ENCODE peak calls at places on chromosomes 12 and 14, in four cellular contexts. G is PC-3, V is SK-N-MC, N is mesendoderm. H is an unnamed sample.

GRCh38 chr12:131007031-131007793 is 53.5 kb downstream of the ADGRD1 start:
- DNase-seq in G (no peak), V (no peak), N (no peak), H (no peak)

GRCh38 chr12:64160021-64160717 is 61.9 kb downstream of the KICS2 start:
- DNase-seq in G (peak), V (no peak), N (no peak), H (no peak)

GRCh38 chr12:65324056-65324455 is 45.6 kb downstream of the MSRB3 start:
- DNase-seq in G (no peak), V (no peak), N (no peak), H (no peak)

GRCh38 chr14:89701079-89702043 is 253.2 kb downstream of the EFCAB11 start:
- DNase-seq in G (peak), V (no peak), N (peak), H (peak)

GRCh38 chr12:49748800-49749199 is 7.4 kb downstream of the TMBIM6 start:
- DNase-seq in G (no peak), V (no peak), N (no peak), H (no peak)

GRCh38 chr12:108560321-108560721 is 652 bp downstream of the SART3 start:
- DNase-seq in G (no peak), V (no peak), N (peak), H (no peak)

GRCh38 chr14:60561845-60562746 is 53.1 kb downstream of the SIX6 start:
- DNase-seq in G (peak), V (no peak), N (peak), H (peak)

GRCh38 chr12:20646239-20646827 is 48.8 kb upstream of the SLCO1C1 start:
- DNase-seq in G (peak), V (peak), N (peak), H (peak)

GRCh38 chr12:57724003-57724935 is 14.3 kb downstream of the AGAP2 start:
- DNase-seq in G (no peak), V (no peak), N (no peak), H (no peak)

GRCh38 chr14:72608391-72609204 is 285.3 kb downstream of the DPF3 start:
- DNase-seq in G (peak), V (no peak), N (peak), H (no peak)
- H3K4me3 ChIP-seq in G (no peak), V (no peak), N (no peak), H (no peak)

DNA sequence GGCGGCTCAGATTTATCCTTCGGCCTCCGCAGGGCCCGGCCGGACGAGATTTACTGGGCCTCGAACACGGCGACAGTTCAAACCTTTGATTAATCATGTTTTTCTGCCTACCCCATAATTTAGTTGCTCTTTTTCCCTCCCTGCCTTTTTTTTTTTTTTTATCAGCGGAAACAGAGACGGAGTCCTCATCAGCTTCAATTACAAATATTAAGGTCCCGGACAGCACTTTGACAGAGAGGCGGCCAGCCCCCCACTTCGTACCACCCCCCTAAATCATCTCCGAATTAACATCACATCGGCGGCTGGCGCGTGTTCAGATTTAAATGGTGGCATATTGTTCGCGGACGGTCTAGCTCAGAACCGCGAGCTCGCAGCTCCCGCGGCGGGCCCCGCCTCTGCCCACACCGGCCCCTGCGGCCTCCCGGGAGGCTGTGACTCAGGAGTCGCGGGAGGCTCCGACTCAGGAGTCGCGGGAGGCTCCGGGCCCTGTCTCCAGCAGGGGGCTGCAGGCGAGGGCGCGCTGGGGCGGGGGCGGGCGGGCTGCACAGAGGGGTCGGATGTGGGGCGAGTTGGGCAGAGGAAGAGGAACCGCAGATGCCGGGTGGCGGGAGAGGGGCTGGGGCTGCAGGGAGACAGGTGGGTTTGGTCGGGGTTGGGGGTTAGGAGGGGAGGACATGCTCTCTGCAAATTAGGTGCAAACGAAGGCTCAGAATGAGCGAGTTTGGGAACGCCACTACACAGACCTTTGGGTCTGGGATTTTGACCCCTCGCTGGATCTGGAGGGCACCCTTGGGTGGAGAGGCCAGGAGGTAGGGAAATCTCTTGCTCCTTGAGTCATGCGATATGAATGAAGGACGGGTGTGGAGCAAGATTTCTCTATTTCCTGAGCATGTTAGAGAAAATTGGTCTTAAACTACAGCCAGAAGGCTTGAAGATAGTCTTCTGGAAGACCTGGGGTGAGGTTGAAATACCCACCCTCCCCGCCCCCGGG is 19.6 kb upstream of the ATP5MC2 start:
- DNase-seq in G (peak), V (no peak), N (peak), H (no peak)
- H3K9ac ChIP-seq in G (no peak), V (no peak), N (no peak), H (peak)

GRCh38 chr14:74133833-74134481 is 49.2 kb downstream of the LIN52 start:
- DNase-seq in G (no peak), V (no peak), N (peak), H (no peak)
- H3K4me3 ChIP-seq in G (no peak), V (no peak), N (no peak), H (no peak)

GRCh38 chr14:104174051-104174450 is 35.7 kb downstream of the KIF26A start:
- DNase-seq in G (no peak), V (no peak), N (no peak), H (no peak)

GRCh38 chr14:104172880-104173279 is 34.5 kb downstream of the KIF26A start:
- DNase-seq in G (no peak), V (no peak), N (no peak), H (no peak)

GRCh38 chr14:104171948-104172347 is 33.6 kb downstream of the KIF26A start:
- DNase-seq in G (no peak), V (no peak), N (no peak), H (no peak)

GRCh38 chr14:104171029-104171697 is 32.8 kb downstream of the KIF26A start:
- DNase-seq in G (peak), V (no peak), N (peak), H (no peak)

GRCh38 chr14:104172349-104172748 is 34.0 kb downstream of the KIF26A start:
- DNase-seq in G (no peak), V (no peak), N (no peak), H (no peak)
- H3K9ac ChIP-seq in G (no peak), V (no peak), N (no peak), H (no peak)

GRCh38 chr14:66381765-66382164 is 104.4 kb upstream of the CCDC196 start:
- DNase-seq in G (no peak), V (no peak), N (no peak), H (no peak)

GRCh38 chr14:66383771-66384170 is 102.4 kb upstream of the CCDC196 start:
- DNase-seq in G (no peak), V (no peak), N (no peak), H (no peak)

GRCh38 chr14:66379116-66379515 is 107.1 kb upstream of the CCDC196 start:
- DNase-seq in G (peak), V (no peak), N (no peak), H (no peak)

GRCh38 chr14:66380143-66380542 is 106.0 kb upstream of the CCDC196 start:
- DNase-seq in G (no peak), V (no peak), N (no peak), H (no peak)

DNA sequence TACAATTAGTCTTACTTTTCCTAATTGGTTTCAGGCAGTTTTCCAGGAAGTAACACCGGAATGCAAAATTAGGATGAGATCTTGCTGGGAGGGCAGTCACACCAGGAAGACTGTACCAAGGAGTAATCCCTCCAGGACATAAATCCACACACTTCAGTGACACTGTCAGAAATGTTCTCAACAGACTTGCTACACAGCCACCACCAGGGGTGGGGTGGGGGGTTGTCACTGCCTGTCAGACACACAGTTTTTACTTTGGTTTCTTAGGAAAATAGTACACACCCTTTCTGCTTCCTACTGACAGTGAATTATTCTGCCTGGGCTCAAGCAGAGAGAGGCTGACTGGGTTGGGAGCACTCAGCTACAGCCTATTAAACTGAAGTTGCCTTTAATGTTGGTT is 102.9 kb upstream of the CCDC196 start:
- DNase-seq in G (no peak), V (no peak), N (no peak), H (no peak)
- H3K4me3 ChIP-seq in G (no peak), V (peak), N (no peak), H (no peak)

GRCh38 chr12:59040043-59040442 is 119.7 kb upstream of the LRIG3 start:
- DNase-seq in G (no peak), V (no peak), N (no peak), H (no peak)
- H3K9ac ChIP-seq in G (no peak), V (no peak), N (no peak), H (peak)

DNA sequence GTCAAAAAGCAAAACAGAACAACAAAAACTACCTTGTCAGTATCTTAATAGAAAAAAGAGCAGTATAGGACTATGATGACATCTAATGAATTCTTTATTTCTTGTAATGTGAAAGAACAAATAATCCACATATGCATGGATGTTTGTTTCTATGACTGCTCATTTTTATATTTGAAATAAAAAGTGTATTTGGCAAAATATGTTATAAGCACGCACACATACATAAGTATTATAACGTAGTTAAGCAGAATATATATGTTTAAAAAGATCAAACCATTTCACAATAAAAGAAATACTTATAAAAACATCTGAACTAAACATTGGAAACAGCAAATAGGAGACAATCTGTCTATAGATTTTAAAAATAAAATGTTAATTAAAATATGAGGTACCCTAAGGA is 74.8 kb downstream of the MIPOL1 start:
- DNase-seq in G (no peak), V (no peak), N (no peak), H (no peak)
- H3K4me3 ChIP-seq in G (no peak), V (no peak), N (no peak), H (no peak)

GRCh38 chr12:121560392-121561021 is 20.3 kb downstream of the KDM2B start:
- DNase-seq in G (no peak), V (no peak), N (no peak), H (no peak)
- H3K9ac ChIP-seq in G (no peak), V (no peak), N (no peak), H (no peak)

DNA sequence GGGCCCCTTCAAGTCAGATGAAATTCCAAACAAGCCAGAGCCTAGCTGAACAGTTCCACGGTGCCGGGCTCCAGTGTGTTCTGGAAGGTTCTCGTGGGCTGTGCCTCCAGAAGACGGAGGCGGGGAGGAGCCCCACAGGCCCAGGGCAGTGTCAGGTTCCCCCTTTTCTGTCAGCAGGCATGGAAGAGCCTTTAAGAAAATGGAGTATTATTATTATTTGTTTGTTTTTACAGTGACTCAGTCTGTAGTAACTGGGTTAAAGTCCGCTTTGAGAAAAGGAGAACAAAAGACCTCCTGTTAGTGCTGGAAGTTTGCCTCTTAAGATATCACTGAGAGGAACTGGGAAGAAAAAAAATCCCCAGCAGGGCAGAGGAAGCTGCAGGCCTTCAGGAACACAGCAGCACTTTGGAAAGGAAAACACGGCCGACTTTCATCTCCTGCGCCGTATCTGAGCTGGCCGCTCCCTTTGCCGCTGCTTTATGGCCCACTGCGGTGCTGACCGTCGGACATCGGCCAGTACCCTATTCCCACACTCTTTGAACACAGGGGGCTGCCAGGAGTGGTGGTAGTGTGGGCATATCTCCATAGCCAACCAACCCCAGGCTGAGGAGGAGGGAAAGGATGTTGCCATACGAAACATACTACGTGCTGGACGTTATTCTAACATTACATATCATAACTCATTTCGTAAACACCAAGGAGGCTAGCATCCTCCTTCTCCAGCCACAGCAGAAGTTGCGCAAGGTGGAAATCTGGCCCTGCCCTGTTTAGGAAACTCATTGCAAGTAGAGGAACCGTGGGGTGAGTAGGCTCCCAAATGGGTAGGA is 194.0 kb downstream of the ZFP36L1 start:
- DNase-seq in G (peak), V (no peak), N (no peak), H (no peak)
- H3K4me3 ChIP-seq in G (peak), V (no peak), N (no peak), H (no peak)

GRCh38 chr12:53160000-53160399 is 20.5 kb upstream of the ZNF740 start:
- DNase-seq in G (no peak), V (no peak), N (no peak), H (no peak)

GRCh38 chr12:53160673-53161072 is 19.8 kb upstream of the ZNF740 start:
- DNase-seq in G (no peak), V (no peak), N (no peak), H (no peak)

GRCh38 chr12:53161119-53161911 is 19.2 kb upstream of the ZNF740 start:
- DNase-seq in G (no peak), V (no peak), N (no peak), H (no peak)

GRCh38 chr12:53159195-53159834 is 21.2 kb upstream of the ZNF740 start:
- DNase-seq in G (peak), V (no peak), N (peak), H (peak)
- H3K9ac ChIP-seq in G (no peak), V (peak), N (peak), H (no peak)

H was measured in NT2/D1.